ENCODE peak calls at places on chromosomes 6 and 20, in seven cellular contexts. W, D, H, B, M, S and F are unnamed samples.

GRCh38 chr6:16553531-16553930 is 207.7 kb downstream of the ATXN1 start:
- DNase-seq in W (no peak), D (no peak), M (no peak), B (no peak), H (no peak), S (no peak), F (no peak)

GRCh38 chr6:104711371-104711770 is 148.3 kb downstream of the HACE1 start:
- DNase-seq in M (no peak), S (no peak), H (no peak), W (peak), B (peak), D (no peak), F (no peak)

GRCh38 chr6:82553863-82554531 is 190.4 kb downstream of the TPBG start:
- DNase-seq in B (no peak), D (no peak), M (no peak), W (no peak), H (no peak), S (no peak), F (no peak)

GRCh38 chr20:38112249-38112942 is 52.7 kb downstream of the TGM2 start:
- DNase-seq in W (no peak), B (peak), S (no peak), D (no peak), H (no peak), M (no peak), F (no peak)

GRCh38 chr6:15491255-15491985 is 171.4 kb downstream of the DTNBP1 start:
- DNase-seq in D (peak), W (peak), B (peak), H (peak), S (no peak), M (peak), F (peak)

GRCh38 chr6:1475169-1475568 is 85.8 kb downstream of the FOXF2 start:
- DNase-seq in H (no peak), M (no peak), W (no peak), D (no peak), S (no peak), B (no peak), F (no peak)

GRCh38 chr6:139872635-139873034 is 498.2 kb upstream of the CITED2 start:
- DNase-seq in B (no peak), H (no peak), S (no peak), D (no peak), M (peak), W (no peak), F (peak)

GRCh38 chr6:3913077-3913957 is 64.1 kb downstream of the FAM50B start:
- DNase-seq in D (no peak), M (peak), S (no peak), W (peak), B (peak), H (peak), F (peak)

GRCh38 chr6:168981187-168981586 is 272.5 kb downstream of the THBS2 start:
- DNase-seq in H (no peak), S (no peak), M (no peak), W (no peak), D (no peak), B (no peak), F (no peak)

GRCh38 chr6:53043626-53044025 is 21.6 kb upstream of the FBXO9 start:
- DNase-seq in W (peak), H (no peak), S (no peak), M (no peak), B (no peak), D (no peak), F (no peak)

GRCh38 chr6:56706981-56707726 is 64.5 kb upstream of the DST start:
- DNase-seq in D (no peak), H (no peak), S (no peak), M (no peak), B (no peak), W (no peak), F (no peak)

GRCh38 chr20:33653218-33653899 is 8.8 kb upstream of the C20orf144 start:
- DNase-seq in W (peak), H (peak), S (no peak), B (peak), M (peak), D (peak), F (peak)

GRCh38 chr6:17714879-17715860 is 8.4 kb upstream of the NUP153 start:
- DNase-seq in H (peak), M (no peak), D (no peak), S (no peak), B (peak), W (peak), F (no peak)

GRCh38 chr6:41965429-41966213 is 24.0 kb upstream of the CCND3 start:
- DNase-seq in H (no peak), D (no peak), W (no peak), M (peak), S (no peak), B (peak), F (no peak)

GRCh38 chr20:52410746-52411317 is 219.3 kb upstream of the ZFP64 start:
- DNase-seq in B (no peak), M (no peak), D (no peak), H (no peak), W (no peak), S (no peak), F (no peak)

GRCh38 chr6:158229823-158230222 is 61.7 kb downstream of the GTF2H5 start:
- DNase-seq in B (no peak), M (no peak), D (no peak), S (no peak), W (no peak), H (no peak), F (no peak)

GRCh38 chr6:158231551-158232444 is 63.6 kb downstream of the GTF2H5 start:
- DNase-seq in W (peak), S (peak), D (peak), M (peak), H (peak), B (peak), F (peak)

GRCh38 chr6:158230967-158231550 is 62.9 kb downstream of the GTF2H5 start:
- DNase-seq in M (no peak), B (no peak), W (no peak), S (no peak), H (no peak), D (no peak), F (no peak)

GRCh38 chr6:158232445-158233213 is 64.5 kb downstream of the GTF2H5 start:
- DNase-seq in D (peak), S (peak), W (peak), B (peak), M (peak), H (peak), F (peak)

GRCh38 chr6:158233214-158233795 is 65.2 kb downstream of the GTF2H5 start:
- DNase-seq in S (no peak), H (no peak), B (no peak), W (no peak), D (no peak), M (no peak), F (no peak)
- H3K27ac ChIP-seq in S (peak), H (peak), B (no peak), W (no peak), D (no peak), M (peak), F (peak)

DNA sequence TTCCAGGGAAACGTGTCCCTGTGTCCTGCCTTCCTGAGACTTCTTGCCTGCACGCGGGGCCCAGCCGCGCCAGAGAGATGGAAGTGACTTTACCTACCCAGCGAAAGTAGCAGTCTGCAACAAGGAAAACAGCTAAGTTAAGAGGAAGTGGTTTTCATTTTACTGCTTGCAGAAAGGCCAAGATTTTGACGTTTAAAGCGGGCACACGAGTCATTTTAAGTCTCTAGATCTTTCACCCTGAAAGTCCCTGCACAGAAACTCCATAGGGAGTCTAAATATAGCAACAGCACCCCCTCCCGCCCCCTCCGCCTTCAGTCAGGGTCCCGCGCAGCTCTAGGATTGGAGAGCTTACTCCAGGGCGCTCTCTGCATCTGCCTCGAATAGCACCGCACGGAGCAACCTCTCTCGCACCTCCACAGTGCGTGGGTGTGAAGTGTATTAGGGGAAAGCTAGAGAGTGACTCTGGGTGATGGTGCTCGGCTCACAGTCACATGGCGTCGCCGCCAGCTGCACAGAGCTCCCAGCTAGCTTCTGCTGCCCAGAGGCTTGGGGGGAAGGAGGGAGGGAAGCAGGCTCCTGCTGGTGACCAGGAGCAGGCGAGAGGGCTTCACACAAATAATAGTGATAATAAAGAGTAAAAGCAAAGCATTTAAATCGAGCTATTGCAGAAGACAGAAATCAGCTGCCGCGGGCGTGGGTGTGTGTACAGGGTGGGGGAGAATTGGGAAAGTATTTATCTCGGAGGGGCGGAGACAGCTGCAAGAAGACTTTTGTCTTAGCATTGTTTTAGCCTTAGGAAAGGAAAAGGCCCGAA is 1.8 kb upstream of the KCNQ5 start:
- DNase-seq in W (peak), M (no peak), S (no peak), D (no peak), B (peak), H (peak), F (peak)
- TF ChIP-seq POLR2A in W (no peak), M (no peak), S (no peak), D (no peak), B (no peak), H (no peak), F (no peak)

DNA sequence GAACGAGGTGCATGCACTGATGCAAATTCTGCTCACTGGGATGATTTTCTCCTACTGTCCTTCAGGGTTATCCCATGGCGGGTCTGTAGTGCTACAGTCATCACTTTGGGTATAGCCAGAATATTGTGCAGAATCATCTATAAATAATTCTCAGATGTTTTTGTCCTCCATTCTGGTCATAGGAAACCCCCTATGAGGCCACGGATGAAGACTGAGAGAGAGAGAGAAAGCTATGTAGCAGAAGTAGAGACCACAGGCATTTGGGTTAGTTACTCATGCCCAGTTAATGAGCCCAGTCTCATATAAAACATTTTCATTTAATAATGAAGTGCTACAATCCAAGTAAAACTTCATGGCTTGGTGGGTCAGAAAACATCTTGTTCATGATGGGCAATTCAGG is 145.1 kb upstream of the PLN start:
- DNase-seq in H (no peak), S (no peak), D (no peak), B (no peak), M (no peak), W (peak), F (no peak)
- TF ChIP-seq CTCF in H (no peak), S (no peak), D (no peak), B (no peak), M (no peak), W (no peak), F (no peak)

GRCh38 chr6:160101262-160102205 is 20.1 kb upstream of the SLC22A1 start:
- DNase-seq in M (no peak), B (no peak), D (no peak), H (no peak), W (no peak), S (no peak), F (no peak)
- H3K27ac ChIP-seq in M (no peak), B (no peak), D (no peak), H (no peak), W (no peak), S (no peak), F (peak)